ENCODE peak calls at places on chromosomes 11 and 22, in five cellular contexts. D is HepG2, R is A549, P is sigmoid colon, O is ovary. Q is an unnamed sample.

GRCh38 chr11:46381046-46381835 is at the start of gene MDK:
- DNase-seq in D (peak), O (peak), P (peak), R (no peak), Q (no peak)

GRCh38 chr11:2794947-2795346 is 90.6 kb downstream of the CDKN1C start:
- DNase-seq in P (peak), O (peak), R (no peak), D (no peak), Q (no peak)

GRCh38 chr11:103317118-103317517 is 207.9 kb downstream of the DYNC2H1 start:
- DNase-seq in O (no peak), R (no peak), D (no peak), P (no peak), Q (no peak)

GRCh38 chr22:47421846-47422245 is 659.4 kb downstream of the TBC1D22A start:
- DNase-seq in R (no peak), O (no peak), P (no peak), D (no peak), Q (no peak)

GRCh38 chr11:79400717-79401330 is 40.0 kb downstream of the TENM4 start:
- DNase-seq in O (no peak), P (no peak), D (peak), R (peak), Q (no peak)

GRCh38 chr22:19472233-19472632 is 6.8 kb downstream of the UFD1 start:
- DNase-seq in R (no peak), D (no peak), P (no peak), O (no peak), Q (no peak)

GRCh38 chr11:90204832-90205646 is 17.8 kb downstream of the CHORDC1 start:
- DNase-seq in R (peak), P (no peak), D (peak), O (no peak), Q (no peak)

GRCh38 chr11:2704896-2705606 is 5.3 kb upstream of the KCNQ1OT1 start:
- DNase-seq in D (no peak), R (no peak), P (peak), O (no peak), Q (no peak)

GRCh38 chr11:109978895-109979294 is 114.3 kb upstream of the ZC3H12C start:
- DNase-seq in R (no peak), O (no peak), D (no peak), P (no peak), Q (no peak)

GRCh38 chr11:48020092-48020755 is 39.9 kb downstream of the PTPRJ start:
- DNase-seq in D (no peak), P (no peak), R (no peak), O (no peak), Q (no peak)

GRCh38 chr11:95104121-95104830 is 14.6 kb downstream of the ENDOD1 start:
- DNase-seq in P (no peak), O (no peak), D (no peak), R (no peak), Q (no peak)

GRCh38 chr11:95111923-95112540 is 22.4 kb downstream of the ENDOD1 start:
- DNase-seq in O (no peak), R (no peak), P (no peak), D (no peak), Q (no peak)

GRCh38 chr11:95104916-95105315 is 15.3 kb downstream of the ENDOD1 start:
- DNase-seq in R (no peak), O (no peak), P (no peak), D (no peak), Q (no peak)

GRCh38 chr11:95108159-95108611 is 18.5 kb downstream of the ENDOD1 start:
- DNase-seq in R (peak), D (no peak), O (no peak), P (no peak), Q (peak)

GRCh38 chr11:95108671-95109551 is 19.3 kb downstream of the ENDOD1 start:
- DNase-seq in P (no peak), D (no peak), R (no peak), O (no peak), Q (no peak)
- TF ChIP-seq EP300 in P (no peak), D (no peak), R (no peak), O (no peak), Q (peak)

GRCh38 chr22:18056802-18057474 is 20.9 kb upstream of the PEX26 start:
- DNase-seq in P (no peak), R (no peak), D (no peak), O (no peak), Q (no peak)
- TF ChIP-seq EP300 in P (no peak), R (no peak), D (no peak), O (no peak), Q (no peak)

DNA sequence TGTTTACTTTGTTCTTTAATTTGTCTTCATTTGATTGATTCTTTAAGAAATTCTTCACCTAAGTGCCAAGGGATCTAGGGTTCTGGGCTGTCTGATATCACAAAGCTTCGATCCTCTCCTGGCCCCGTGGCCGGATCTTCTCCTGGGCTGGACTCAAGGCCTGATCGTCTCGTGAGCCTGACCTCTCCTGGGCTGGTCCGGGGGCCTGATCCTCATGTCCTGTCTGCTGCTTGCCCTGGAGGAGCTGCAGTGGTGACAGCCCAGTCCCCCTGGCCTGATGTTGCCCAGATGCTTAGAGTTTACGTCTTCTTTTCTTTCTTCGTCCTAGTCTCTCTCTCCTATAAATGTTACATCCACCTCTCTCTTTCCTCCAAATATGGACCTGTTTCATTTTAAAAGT is 3.3 kb downstream of the NADSYN1 start:
- DNase-seq in P (peak), R (no peak), O (no peak), D (no peak), Q (no peak)
- TF ChIP-seq EP300 in P (no peak), R (no peak), O (no peak), D (no peak), Q (no peak)

DNA sequence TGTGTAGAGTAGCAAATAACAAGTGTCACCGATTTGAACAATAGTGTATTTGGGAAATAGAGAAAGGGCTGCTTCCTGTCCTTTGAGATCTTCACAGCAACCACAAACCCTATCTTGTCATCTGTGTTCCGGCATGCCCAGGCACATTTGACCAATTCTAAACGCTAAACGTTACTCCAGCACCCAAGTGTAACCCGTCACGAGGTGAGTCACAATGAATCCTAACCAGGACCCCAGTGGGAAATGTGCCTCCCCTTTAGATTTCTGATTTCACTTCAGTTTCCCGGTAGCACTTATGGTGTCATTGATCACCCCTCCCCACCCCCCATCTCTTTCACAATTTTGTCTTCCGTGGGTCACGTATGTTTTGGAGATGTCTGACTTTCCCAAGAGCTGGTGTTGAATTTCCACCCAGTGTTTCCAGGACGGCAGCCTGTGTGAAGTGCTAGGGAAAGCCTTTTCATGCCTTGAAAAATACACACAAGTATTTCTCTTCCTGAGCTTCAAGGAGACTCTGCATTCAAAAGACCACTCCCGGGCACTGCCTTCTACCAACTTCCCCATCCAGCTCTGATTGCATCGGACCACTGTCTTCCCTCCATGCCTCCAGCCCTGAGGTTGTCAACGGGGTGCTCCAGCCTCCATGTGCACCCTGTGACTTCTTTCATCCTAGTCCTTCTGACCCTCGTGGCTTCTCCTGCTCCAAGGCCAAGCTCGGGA is 10.5 kb upstream of the C11orf24 start:
- DNase-seq in D (no peak), O (no peak), R (no peak), P (no peak), Q (no peak)
- TF ChIP-seq EP300 in D (no peak), O (no peak), R (no peak), P (no peak), Q (no peak)